ENCODE peak calls at places on chromosomes 6 and 20, in nine cellular contexts. C is PC-9, W is A549, I is body of pancreas, M is nephron progenitor cell, D is A673, Y is RWPE1, T is DND-41, O is osteocyte. G is an unnamed sample.

GRCh38 chr6:2216794-2217383 is 28.5 kb downstream of the GMDS start:
- DNase-seq in C (no peak), W (no peak), I (no peak), M (no peak), D (no peak), Y (no peak), T (no peak), O (no peak), G (no peak)

GRCh38 chr20:34012735-34013134 is 19.0 kb downstream of the RALY start:
- DNase-seq in C (no peak), W (no peak), I (no peak), M (no peak), D (no peak), Y (no peak), T (no peak), O (no peak), G (no peak)

GRCh38 chr6:50826803-50827202 is 8.1 kb downstream of the TFAP2B start:
- DNase-seq in C (no peak), W (no peak), I (no peak), M (no peak), D (peak), Y (no peak), T (no peak), O (no peak), G (no peak)

GRCh38 chr20:54475334-54476287 is at the start of gene DOK5:
- DNase-seq in C (no peak), W (no peak), I (peak), M (peak), D (peak), Y (no peak), T (no peak), O (peak), G (peak)

GRCh38 chr6:139364302-139364981 is 10.0 kb downstream of the CITED2 start:
- DNase-seq in C (peak), W (peak), I (no peak), M (peak), D (peak), Y (peak), T (peak), O (no peak), G (no peak)

GRCh38 chr6:153852481-153852880 is 186.6 kb upstream of the OPRM1 start:
- DNase-seq in C (no peak), W (no peak), I (peak), M (no peak), D (no peak), Y (no peak), T (no peak), O (no peak), G (no peak)

GRCh38 chr6:44428682-44429081 is 41.2 kb downstream of the CDC5L start:
- DNase-seq in C (no peak), W (no peak), I (no peak), M (no peak), D (no peak), Y (no peak), T (no peak), O (no peak), G (no peak)

GRCh38 chr6:110398778-110399177 is 16.6 kb downstream of the DDO start:
- DNase-seq in C (peak), W (no peak), I (no peak), M (no peak), D (peak), Y (peak), T (no peak), O (peak), G (no peak)

DNA sequence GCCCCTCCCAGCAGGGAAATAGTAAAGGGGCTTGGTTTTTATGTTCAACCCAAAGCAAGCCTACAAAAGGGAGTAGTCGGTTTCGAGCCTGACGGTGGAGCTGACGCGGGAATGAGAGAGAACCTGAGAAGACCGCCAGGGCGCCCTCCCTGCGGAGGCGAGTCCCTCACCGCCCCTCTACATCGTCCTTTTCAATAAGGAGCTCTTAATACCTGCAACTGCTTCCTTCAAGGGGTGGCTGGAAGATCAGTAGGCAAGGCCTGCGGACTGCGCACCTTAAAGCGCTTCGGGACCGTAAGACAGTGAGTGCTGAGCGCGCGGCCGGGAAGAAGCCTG is 709 bp upstream of the ZNF76 start:
- DNase-seq in C (peak), W (peak), I (no peak), M (no peak), D (peak), Y (peak), T (no peak), O (no peak), G (no peak)
- TF ChIP-seq CTCF in C (no peak), W (no peak), I (no peak), M (no peak), D (no peak), Y (no peak), T (no peak), O (peak), G (no peak)

GRCh38 chr6:25637946-25638345 is 14.1 kb upstream of the SCGN start:
- DNase-seq in C (no peak), W (no peak), I (peak), M (no peak), D (no peak), Y (peak), T (no peak), O (no peak), G (no peak)
- TF ChIP-seq CTCF in C (no peak), W (no peak), I (peak), M (no peak), D (no peak), Y (no peak), T (no peak), O (no peak), G (no peak)

DNA sequence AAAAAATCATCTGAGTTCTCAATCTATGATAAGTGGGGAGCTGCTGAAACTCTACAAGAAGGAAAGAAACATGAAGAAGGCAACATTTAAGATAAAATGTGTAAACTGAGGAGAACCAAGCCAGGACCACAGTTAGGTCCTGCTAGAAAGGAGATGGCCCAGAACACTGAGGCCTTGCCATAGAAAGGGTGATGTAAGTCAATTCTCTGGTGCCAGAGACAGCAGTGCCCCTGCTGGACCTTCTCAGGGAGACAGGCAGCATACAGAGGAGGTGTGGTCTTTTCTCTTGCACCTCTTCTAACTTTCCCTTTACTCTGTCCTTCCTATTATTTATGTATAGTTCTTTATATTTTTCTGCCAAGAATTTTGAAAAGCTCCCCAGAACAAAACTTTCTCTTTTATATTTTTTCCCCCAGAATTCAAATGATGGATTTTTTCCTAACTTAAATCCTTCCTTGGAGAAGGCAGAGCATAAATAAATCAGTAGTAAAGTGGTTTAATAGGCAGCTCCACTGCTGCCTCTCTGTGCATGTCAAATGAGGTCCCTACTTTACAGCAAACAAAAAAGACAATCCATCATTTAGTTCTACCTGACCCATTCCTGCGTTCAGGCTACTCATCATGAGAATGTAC is 9.0 kb downstream of the UQCC2 start:
- DNase-seq in C (peak), W (peak), I (peak), M (no peak), D (peak), Y (no peak), T (peak), O (no peak), G (no peak)
- TF ChIP-seq CTCF in C (peak), W (no peak), I (peak), M (peak), D (peak), Y (peak), T (peak), O (peak), G (peak)

DNA sequence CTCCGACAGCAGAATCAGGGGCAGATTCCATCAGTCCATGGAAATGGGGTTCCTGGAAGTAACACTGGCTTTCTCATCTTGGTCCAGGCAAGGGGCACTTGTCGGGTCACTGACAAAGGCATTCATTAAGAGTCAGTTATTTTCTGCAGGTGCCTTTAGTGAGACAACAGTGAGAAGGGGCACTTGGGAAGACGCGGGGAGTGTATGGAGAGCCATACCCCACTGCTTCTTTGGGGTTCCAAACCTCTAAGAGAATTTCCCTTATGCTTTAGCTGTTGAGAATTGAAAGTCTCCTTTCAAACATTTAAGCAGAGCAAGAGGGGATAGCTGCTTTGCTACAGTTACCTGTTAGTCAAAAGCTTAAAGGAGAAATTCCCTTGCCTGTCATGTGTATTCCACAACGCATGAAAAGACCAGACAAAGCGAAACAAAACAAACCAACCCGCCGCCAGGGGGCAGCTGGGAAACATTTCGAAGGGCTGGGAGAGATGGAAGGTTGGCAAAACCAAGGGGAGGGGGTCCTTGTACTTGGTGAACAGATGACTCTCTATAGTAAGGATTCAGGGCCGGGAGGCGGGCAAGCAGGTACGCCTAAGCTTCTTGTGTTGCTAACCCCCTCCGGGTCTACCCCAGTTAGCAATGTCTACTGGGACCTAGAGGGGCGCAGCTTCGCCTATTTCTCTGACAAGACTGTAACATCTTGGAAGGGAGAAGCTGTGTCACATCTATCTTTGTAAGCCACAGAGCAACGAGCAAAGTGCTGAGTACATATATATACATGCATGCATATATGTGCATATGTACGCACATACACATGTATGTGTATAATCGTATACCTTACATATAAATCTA is 474.9 kb upstream of the AGPAT4 start:
- DNase-seq in C (no peak), W (peak), I (peak), M (peak), D (peak), Y (peak), T (no peak), O (no peak), G (peak)
- TF ChIP-seq CTCF in C (peak), W (peak), I (peak), M (peak), D (peak), Y (no peak), T (no peak), O (peak), G (peak)

GRCh38 chr6:158908596-158908995 is 89.4 kb upstream of the EZR start:
- DNase-seq in C (no peak), W (no peak), I (no peak), M (no peak), D (no peak), Y (no peak), T (no peak), O (no peak), G (no peak)

GRCh38 chr6:158909938-158910337 is 90.1 kb downstream of the RSPH3 start:
- DNase-seq in C (no peak), W (no peak), I (no peak), M (no peak), D (no peak), Y (no peak), T (no peak), O (no peak), G (no peak)

GRCh38 chr6:158911746-158912158 is 88.2 kb downstream of the RSPH3 start:
- DNase-seq in C (peak), W (no peak), I (no peak), M (no peak), D (no peak), Y (no peak), T (no peak), O (no peak), G (no peak)

GRCh38 chr6:158912591-158912990 is 87.4 kb downstream of the RSPH3 start:
- DNase-seq in C (no peak), W (no peak), I (no peak), M (no peak), D (no peak), Y (no peak), T (no peak), O (no peak), G (no peak)

GRCh38 chr6:158910484-158911075 is 89.4 kb downstream of the RSPH3 start:
- DNase-seq in C (peak), W (no peak), I (no peak), M (no peak), D (no peak), Y (peak), T (no peak), O (no peak), G (no peak)
- TF ChIP-seq CTCF in C (no peak), W (no peak), I (no peak), M (no peak), D (no peak), Y (no peak), T (no peak), O (no peak), G (no peak)

GRCh38 chr20:46058656-46059281 is 29.8 kb downstream of the SLC12A5 start:
- DNase-seq in C (no peak), W (no peak), I (no peak), M (peak), D (no peak), Y (no peak), T (no peak), O (peak), G (peak)
- TF ChIP-seq CTCF in C (no peak), W (no peak), I (no peak), M (no peak), D (no peak), Y (no peak), T (no peak), O (no peak), G (no peak)

DNA sequence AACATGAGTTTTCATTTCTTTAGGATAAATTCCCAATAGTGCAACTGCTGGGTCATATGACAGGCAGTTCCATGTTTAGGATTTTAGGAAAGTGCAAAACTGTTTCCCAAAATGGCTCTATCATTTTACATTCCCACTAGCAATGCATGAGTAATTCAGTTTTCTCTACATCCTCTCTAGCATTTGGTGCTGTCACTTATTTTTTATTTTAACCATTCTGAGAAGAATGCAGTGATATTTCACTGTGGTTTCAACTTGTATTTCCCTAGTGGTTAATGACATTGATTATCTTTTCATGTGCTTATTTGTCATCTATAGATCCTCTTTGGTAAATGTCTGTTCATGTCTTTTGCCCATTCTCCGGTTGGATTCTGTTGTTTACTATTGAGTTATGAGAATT is 82.7 kb downstream of the PHIP start:
- DNase-seq in C (no peak), W (no peak), I (no peak), M (no peak), D (no peak), Y (no peak), T (no peak), O (no peak), G (no peak)
- TF ChIP-seq CTCF in C (no peak), W (no peak), I (no peak), M (no peak), D (no peak), Y (no peak), T (no peak), O (no peak), G (no peak)